ENCODE peak calls at places on chromosome 13, in four cellular contexts. K is heart left ventricle, C is endothelial cell of umbilical vein, U is esophagus squamous epithelium. T is an unnamed sample.

GRCh38 chr13:29743229-29743786 is 107.1 kb downstream of the UBL3 start:
- DNase-seq in K (peak; percentile 62), C (peak; percentile 10), U (no peak), T (no peak)

GRCh38 chr13:53422415-53422814 is 393.8 kb downstream of the OLFM4 start:
- DNase-seq in K (no peak), C (no peak), U (no peak), T (no peak)

GRCh38 chr13:34361528-34361927 is 543.6 kb downstream of the RFC3 start:
- DNase-seq in K (no peak), C (no peak), U (no peak), T (no peak)

GRCh38 chr13:33865945-33866344 is 48.0 kb downstream of the RFC3 start:
- DNase-seq in K (no peak), C (no peak), U (no peak), T (no peak)

GRCh38 chr13:21330126-21330861 is 128.8 kb downstream of the ZDHHC20 start:
- DNase-seq in K (no peak), C (no peak), U (no peak), T (peak; percentile 3)

GRCh38 chr13:61383101-61383500 is 32.5 kb downstream of the PCDH20 start:
- DNase-seq in K (no peak), C (no peak), U (no peak), T (peak; percentile 35)

GRCh38 chr13:108322206-108322824 is 52.8 kb downstream of the TNFSF13B start:
- DNase-seq in K (no peak), C (peak; percentile 42), U (no peak), T (peak; percentile 47)

GRCh38 chr13:31885994-31886393 is 145.6 kb upstream of the FRY start:
- DNase-seq in K (peak; percentile 58), C (no peak), U (no peak), T (no peak)

GRCh38 chr13:100521912-100522490 is 66.6 kb downstream of the GGACT start:
- DNase-seq in K (no peak), C (no peak), U (no peak), T (no peak)

GRCh38 chr13:41548870-41549269 is 91.5 kb downstream of the RGCC start:
- DNase-seq in K (no peak), C (no peak), U (no peak), T (no peak)

GRCh38 chr13:33057019-33057785 is 41.0 kb downstream of the KL start:
- DNase-seq in K (no peak), C (peak; percentile 45), U (no peak), T (peak; percentile 7)

GRCh38 chr13:44373601-44374347 is at the start of gene SERP2:
- DNase-seq in K (peak; percentile 53), C (no peak), U (no peak), T (no peak)

GRCh38 chr13:19862511-19863313 is 737 bp downstream of the ZMYM5 start:
- DNase-seq in K (peak; percentile 39), C (peak; percentile 48), U (no peak), T (peak; percentile 30)

GRCh38 chr13:109779074-109779473 is 7.3 kb downstream of the IRS2 start:
- DNase-seq in K (no peak), C (no peak), U (no peak), T (no peak)

GRCh38 chr13:49062297-49062896 is 86.7 kb downstream of the FNDC3A start:
- DNase-seq in K (no peak), C (peak; percentile 75), U (no peak), T (peak; percentile 49)

GRCh38 chr13:76823969-76824368 is 62.2 kb downstream of the KCTD12 start:
- DNase-seq in K (no peak), C (no peak), U (no peak), T (no peak)

GRCh38 chr13:73141292-73141771 is 82.5 kb downstream of the KLF5 start:
- DNase-seq in K (no peak), C (peak; percentile 42), U (no peak), T (no peak)

GRCh38 chr13:44237276-44237767 is 136.3 kb upstream of the SERP2 start:
- DNase-seq in K (peak; percentile 81), C (peak; percentile 97), U (no peak), T (peak; percentile 96)

GRCh38 chr13:30382836-30383525 is 39.3 kb upstream of the UBE2L5 start:
- DNase-seq in K (no peak), C (no peak), U (no peak), T (no peak)

GRCh38 chr13:99542788-99543406 is 41.6 kb downstream of the TM9SF2 start:
- DNase-seq in K (no peak), C (peak; percentile 28), U (peak; percentile 4), T (no peak)

DNA sequence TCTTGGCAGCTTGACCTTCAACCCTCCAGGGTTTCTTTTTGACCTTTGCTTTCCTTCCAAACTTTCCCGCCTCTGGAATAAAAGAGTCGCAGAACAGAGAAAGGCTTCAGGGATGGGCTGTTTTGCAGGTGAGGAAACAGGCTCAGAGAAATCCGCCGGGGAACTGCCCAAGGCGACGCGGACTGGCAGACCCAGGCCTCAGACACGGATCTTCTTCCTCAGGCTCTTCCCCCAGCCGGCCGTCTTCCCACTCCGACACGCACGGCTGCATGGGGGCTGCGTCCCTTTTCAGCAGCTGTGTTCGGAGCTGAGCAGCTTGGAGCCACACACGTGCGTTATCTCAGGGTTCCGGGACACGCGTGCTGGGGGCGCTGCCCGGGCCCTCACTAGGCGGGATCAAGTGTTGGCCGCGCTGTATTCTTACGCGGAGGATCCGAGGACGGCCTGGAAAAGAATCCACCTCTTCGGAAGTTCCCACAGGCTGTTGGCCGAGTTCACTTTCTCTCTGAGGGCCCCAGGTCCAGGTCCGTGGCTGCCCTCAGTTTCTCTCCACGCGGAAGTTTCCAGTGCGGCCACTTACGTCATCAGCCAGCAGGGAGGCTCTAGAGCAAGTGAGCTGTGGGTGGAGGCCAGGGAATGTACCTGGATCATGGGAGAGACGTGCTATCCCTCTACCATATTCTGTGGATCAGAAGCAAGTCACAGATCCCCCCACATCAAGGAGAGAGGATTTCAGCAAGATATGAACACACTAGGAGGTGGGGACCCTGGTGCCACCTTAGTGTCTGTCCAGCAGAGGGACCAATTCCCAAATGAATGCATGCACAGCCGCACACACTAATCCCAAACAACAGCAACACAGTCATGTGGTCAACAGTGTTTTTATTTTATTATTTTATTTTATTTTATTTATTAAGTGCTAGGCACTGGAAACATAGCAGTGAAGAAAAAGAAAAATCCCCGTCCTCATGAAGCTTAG is 100.4 kb downstream of the ING1 start:
- DNase-seq in K (no peak), C (no peak), U (no peak), T (no peak)
- TF ChIP-seq CTCF in K (no peak), C (no peak), U (no peak), T (no peak)

GRCh38 chr13:112234131-112234875 is 141.9 kb upstream of the SPACA7 start:
- DNase-seq in K (no peak), C (no peak), U (no peak), T (no peak)
- H3K27me3 ChIP-seq in K (no peaks in the 10 kb centered on the region), C (no peaks in the 10 kb centered on the region), U (no peaks in the 10 kb centered on the region), T (no peaks in the 10 kb centered on the region)

GRCh38 chr13:37884026-37884425 is 14.5 kb upstream of the TRPC4 start:
- DNase-seq in K (no peak), C (no peak), U (no peak), T (no peak)

GRCh38 chr13:37889102-37889501 is 19.5 kb upstream of the TRPC4 start:
- DNase-seq in K (no peak), C (no peak), U (no peak), T (peak; percentile 7)

GRCh38 chr13:37886879-37887278 is 17.3 kb upstream of the TRPC4 start:
- DNase-seq in K (no peak), C (peak; percentile 29), U (no peak), T (no peak)

GRCh38 chr13:37889811-37890210 is 20.2 kb upstream of the TRPC4 start:
- DNase-seq in K (no peak), C (no peak), U (no peak), T (no peak)

DNA sequence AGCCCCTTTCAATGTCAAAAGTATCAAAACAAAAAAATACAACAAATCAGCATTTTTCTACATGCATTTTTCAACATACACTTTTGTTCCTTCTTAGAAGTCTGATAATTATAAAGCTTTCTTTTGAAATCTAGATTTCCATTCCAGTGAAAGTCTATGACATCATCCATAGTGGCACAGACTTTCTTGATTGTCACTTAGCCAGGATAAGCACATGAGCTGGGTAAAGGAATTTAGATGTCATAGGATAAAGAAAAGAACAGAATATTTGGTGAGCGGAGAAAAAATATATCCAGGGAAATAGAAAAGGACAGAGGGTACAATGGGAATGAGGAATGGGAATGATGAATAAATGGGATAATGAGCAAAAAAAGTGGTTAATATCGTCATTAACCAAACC is 15.1 kb upstream of the TRPC4 start:
- DNase-seq in K (no peak), C (no peak), U (no peak), T (no peak)
- H3K4me3 ChIP-seq in K (no peak overlapping the region), C (no peak overlapping the region), U (no peak overlapping the region), T (no peak overlapping the region)

GRCh38 chr13:45921337-45921736 is 69.8 kb upstream of the SIAH3 start:
- DNase-seq in K (no peak), C (no peak), U (no peak), T (no peak)

GRCh38 chr13:45928843-45929242 is 77.3 kb upstream of the SIAH3 start:
- DNase-seq in K (no peak), C (no peak), U (no peak), T (peak; percentile 46)

GRCh38 chr13:45928196-45928595 is 76.6 kb upstream of the SIAH3 start:
- DNase-seq in K (no peak), C (no peak), U (no peak), T (no peak)

GRCh38 chr13:45925151-45925550 is 73.6 kb upstream of the SIAH3 start:
- DNase-seq in K (no peak), C (peak; percentile 13), U (no peak), T (no peak)
- TF ChIP-seq CTCF in K (no peak), C (peak; percentile 9), U (no peak), T (no peak)

DNA sequence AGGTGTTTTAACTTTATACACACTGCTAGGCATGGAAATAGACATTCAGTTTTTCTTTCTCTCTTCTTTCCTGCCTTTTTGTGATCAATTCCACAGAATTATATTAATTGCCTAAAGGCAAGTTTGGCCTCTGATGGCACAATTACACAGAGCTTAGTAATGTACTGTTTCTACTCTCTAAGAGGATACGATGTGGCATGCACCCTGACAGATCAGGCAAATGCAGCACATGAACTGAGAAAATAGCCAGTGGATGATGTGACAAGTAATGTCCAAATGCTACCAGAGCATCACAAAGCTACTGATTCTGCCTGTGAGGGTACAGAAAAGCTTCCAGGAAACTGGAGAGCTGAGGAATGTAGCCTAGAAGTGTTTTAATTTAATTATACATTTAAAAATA is 233.8 kb upstream of the PRR20A start:
- DNase-seq in K (no peak), C (no peak), U (no peak), T (peak; percentile 35)
- H3K27me3 ChIP-seq in K (no peaks in the 10 kb centered on the region), C (no peaks in the 10 kb centered on the region), U (no peaks in the 10 kb centered on the region), T (no peaks in the 10 kb centered on the region)

DNA sequence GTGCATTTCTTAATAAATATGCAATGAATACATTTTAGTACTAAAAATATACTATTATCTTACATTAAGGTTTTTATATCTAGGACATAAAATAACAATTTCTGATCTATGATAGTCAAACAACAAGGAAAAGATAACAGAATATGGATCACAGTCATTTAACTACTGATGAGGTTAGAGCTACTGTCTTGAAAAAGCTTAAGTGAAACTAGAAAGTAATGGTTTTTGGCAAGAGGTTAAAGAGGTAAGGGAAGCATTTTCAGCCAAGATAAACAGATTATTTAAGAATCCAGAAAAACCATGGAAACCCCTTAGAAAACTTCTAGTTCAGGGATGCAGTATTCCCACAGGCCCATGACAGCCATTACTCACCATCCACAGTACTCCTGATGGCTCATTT is 787.4 kb downstream of the DACH1 start:
- DNase-seq in K (no peak), C (peak; percentile 29), U (no peak), T (no peak)
- H3K4me3 ChIP-seq in K (no peak overlapping the region), C (no peak overlapping the region), U (no peak overlapping the region), T (no peak overlapping the region)

T was measured in bronchial epithelial cell.